ENCODE peak calls at places on chromosomes 1 and 21, in four cellular contexts. E is cardiac fibroblast; W is natural killer cell treated with Interleukin-12 subunit alpha and Interleukin-12 subunit beta and Interleukin-15 and Interleukin-18, amount 100 ng/mL, for 72 hours; M is activated CD8-positive, alpha-beta memory T cell treated with anti-CD3 and anti-CD28 coated beads, Interleukin-2, amount 50 U/mL, for 4 hours. A is an unnamed sample.

GRCh38 chr1:211133393-211133840 is 531 bp downstream of the KCNH1 start:
- DNase-seq in M (peak), E (no peak), W (no peak), A (no peak)

GRCh38 chr21:36155603-36156338 is 853 bp upstream of the DOP1B start:
- DNase-seq in W (no peak), E (no peak), M (no peak), A (no peak)

GRCh38 chr21:44657635-44658183 is at the start of gene KRTAP12-3:
- DNase-seq in M (peak), E (no peak), W (no peak), A (no peak)

GRCh38 chr21:36792505-36792967 is 93.6 kb downstream of the SIM2 start:
- DNase-seq in M (no peak), W (no peak), E (peak), A (no peak)

GRCh38 chr1:27513958-27514357 is 24.0 kb upstream of the WASF2 start:
- DNase-seq in M (no peak), E (no peak), W (no peak), A (no peak)

GRCh38 chr1:228018961-228019721 is 12.3 kb downstream of the WNT3A start:
- DNase-seq in E (no peak), W (peak), M (no peak), A (no peak)

GRCh38 chr1:147235822-147236221 is 6.7 kb upstream of the CHD1L start:
- DNase-seq in W (no peak), M (no peak), E (no peak), A (no peak)

GRCh38 chr21:27001526-27001925 is 34.6 kb upstream of the ADAMTS5 start:
- DNase-seq in E (no peak), M (no peak), W (no peak), A (no peak)

GRCh38 chr1:99527078-99527477 is 118.8 kb upstream of the PALMD start:
- DNase-seq in E (peak), W (no peak), M (no peak), A (no peak)

GRCh38 chr1:68276448-68276847 is 44.1 kb upstream of the WLS start:
- DNase-seq in E (no peak), M (no peak), W (no peak), A (no peak)

GRCh38 chr1:182441719-182442118 is 8.2 kb upstream of the RGSL1 start:
- DNase-seq in M (no peak), W (no peak), E (no peak), A (no peak)

GRCh38 chr1:246428542-246429308 is 78.4 kb downstream of the SMYD3 start:
- DNase-seq in M (no peak), W (no peak), E (peak), A (no peak)

GRCh38 chr1:93051961-93052360 is 27.1 kb upstream of the MTF2 start:
- DNase-seq in E (peak), M (no peak), W (no peak), A (no peak)

GRCh38 chr1:64527191-64527590 is 57.3 kb downstream of the CACHD1 start:
- DNase-seq in M (no peak), W (no peak), E (no peak), A (no peak)

GRCh38 chr1:10074059-10074854 is 41.5 kb downstream of the UBE4B start:
- DNase-seq in W (peak), E (peak), M (peak), A (peak)

GRCh38 chr1:105005594-105006195 is 1256.0 kb downstream of the AMY1C start:
- DNase-seq in W (no peak), M (no peak), E (no peak), A (no peak)

GRCh38 chr1:18712254-18712605 is 81.6 kb downstream of the PAX7 start:
- DNase-seq in M (no peak), E (no peak), W (no peak), A (no peak)